ENCODE peak calls at places on chromosomes 12 and 14, in ten cellular contexts. J, P, N, R, W, A, U, Y, L and V are unnamed samples. For H3K9me3, the result is how much of the 10 kb centered on the place peaks cover.

GRCh38 chr12:50174971-50175715 is 8.0 kb upstream of the CERS5 start:
- DNase-seq in J (no peak), P (peak), N (peak), R (peak), W (no peak), A (peak), U (peak), Y (no peak), L (no peak), V (no peak)

GRCh38 chr14:101196795-101197590 is 293.5 kb upstream of the RTL1 start:
- DNase-seq in J (peak), P (no peak), N (peak), R (peak), W (no peak), A (no peak), U (no peak), Y (no peak), L (no peak), V (peak)

GRCh38 chr14:105076805-105077648 is 11.8 kb upstream of the GPR132 start:
- DNase-seq in J (no peak), P (no peak), N (no peak), R (no peak), W (no peak), A (no peak), U (no peak), Y (no peak), L (peak), V (no peak)

GRCh38 chr12:30573145-30573544 is 122.5 kb downstream of the IPO8 start:
- DNase-seq in J (no peak), P (no peak), N (no peak), R (no peak), W (no peak), A (no peak), U (no peak), Y (no peak), L (no peak), V (no peak)

GRCh38 chr14:45664668-45665356 is 411.8 kb upstream of the MIS18BP1 start:
- DNase-seq in J (no peak), P (no peak), N (peak), R (no peak), W (no peak), A (no peak), U (no peak), Y (no peak), L (peak), V (no peak)

GRCh38 chr12:120007272-120007671 is 18.2 kb downstream of the BICDL1 start:
- DNase-seq in J (no peak), P (no peak), N (peak), R (no peak), W (no peak), A (no peak), U (no peak), Y (no peak), L (no peak), V (no peak)

GRCh38 chr14:88618476-88618875 is 55.6 kb downstream of the ZC3H14 start:
- DNase-seq in J (no peak), P (no peak), N (no peak), R (no peak), W (no peak), A (no peak), U (no peak), Y (no peak), L (no peak), V (no peak)

GRCh38 chr14:42550282-42550681 is 943.6 kb downstream of the LRFN5 start:
- DNase-seq in J (no peak), P (no peak), N (no peak), R (no peak), W (no peak), A (no peak), U (no peak), Y (no peak), L (no peak), V (no peak)

GRCh38 chr14:21300892-21301291 is 21.0 kb downstream of the RPGRIP1 start:
- DNase-seq in J (peak), P (peak), N (peak), R (peak), W (no peak), A (peak), U (no peak), Y (no peak), L (peak), V (no peak)

GRCh38 chr14:94320243-94320642 is 2.9 kb downstream of the SERPINA6 start:
- DNase-seq in J (no peak), P (peak), N (no peak), R (no peak), W (no peak), A (no peak), U (no peak), Y (no peak), L (no peak), V (peak)

GRCh38 chr12:115000038-115000437 is 316.1 kb upstream of the TBX3 start:
- DNase-seq in J (no peak), P (peak), N (no peak), R (no peak), W (no peak), A (no peak), U (peak), Y (no peak), L (no peak), V (no peak)

GRCh38 chr12:46153267-46153872 is 115.5 kb downstream of the SLC38A1 start:
- DNase-seq in J (no peak), P (peak), N (peak), R (peak), W (no peak), A (no peak), U (peak), Y (no peak), L (no peak), V (no peak)

GRCh38 chr12:131004166-131004565 is 50.5 kb downstream of the ADGRD1 start:
- DNase-seq in J (no peak), P (no peak), N (no peak), R (no peak), W (no peak), A (no peak), U (no peak), Y (peak), L (no peak), V (no peak)

GRCh38 chr14:40899435-40899834 is 707.2 kb upstream of the LRFN5 start:
- DNase-seq in J (no peak), P (no peak), N (no peak), R (no peak), W (no peak), A (no peak), U (no peak), Y (no peak), L (no peak), V (no peak)

GRCh38 chr14:75724414-75725204 is 63.6 kb downstream of the TTLL5 start:
- DNase-seq in J (no peak), P (no peak), N (no peak), R (no peak), W (no peak), A (peak), U (no peak), Y (no peak), L (no peak), V (no peak)

GRCh38 chr12:2240984-2241383 is 188.2 kb downstream of the CACNA1C start:
- DNase-seq in J (no peak), P (no peak), N (no peak), R (no peak), W (no peak), A (no peak), U (no peak), Y (no peak), L (no peak), V (no peak)

GRCh38 chr14:54669759-54670630 is 103.1 kb downstream of the SAMD4A start:
- DNase-seq in J (no peak), P (peak), N (no peak), R (no peak), W (no peak), A (no peak), U (peak), Y (no peak), L (no peak), V (peak)

GRCh38 chr14:100213587-100213955 is 25.4 kb upstream of the YY1 start:
- DNase-seq in J (no peak), P (no peak), N (no peak), R (no peak), W (no peak), A (no peak), U (no peak), Y (no peak), L (no peak), V (no peak)

GRCh38 chr14:24857277-24857676 is 192.7 kb downstream of the STXBP6 start:
- DNase-seq in J (no peak), P (no peak), N (no peak), R (no peak), W (no peak), A (no peak), U (no peak), Y (no peak), L (no peak), V (no peak)

GRCh38 chr14:67599698-67600561 is at the start of gene PIGH:
- DNase-seq in J (peak), P (peak), N (peak), R (peak), W (peak), A (peak), U (peak), Y (peak), L (peak), V (peak)
- H3K27ac ChIP-seq in J (peak), P (peak), N (no peak), R (peak), W (peak), A (peak), U (peak), Y (peak), L (peak), V (peak)

GRCh38 chr14:106811167-106811566 is 1284.8 kb downstream of the TMEM121 start:
- DNase-seq in J (no peak), P (no peak), N (no peak), R (no peak), W (no peak), A (no peak), U (no peak), Y (no peak), L (no peak), V (no peak)

GRCh38 chr14:106808907-106809306 is 1282.5 kb downstream of the TMEM121 start:
- DNase-seq in J (no peak), P (no peak), N (no peak), R (no peak), W (no peak), A (no peak), U (no peak), Y (no peak), L (no peak), V (no peak)

GRCh38 chr14:106808458-106808857 is 1282.1 kb downstream of the TMEM121 start:
- DNase-seq in J (no peak), P (no peak), N (no peak), R (no peak), W (no peak), A (no peak), U (no peak), Y (no peak), L (no peak), V (no peak)

GRCh38 chr14:106809615-106810014 is 1283.2 kb downstream of the TMEM121 start:
- DNase-seq in J (no peak), P (no peak), N (no peak), R (no peak), W (no peak), A (no peak), U (no peak), Y (no peak), L (no peak), V (no peak)

GRCh38 chr14:106807493-106807892 is 1281.1 kb downstream of the TMEM121 start:
- DNase-seq in J (no peak), P (no peak), N (no peak), R (no peak), W (no peak), A (no peak), U (no peak), Y (no peak), L (no peak), V (no peak)
- H3K9me3 ChIP-seq in J (under half), P (under half), N (under half), R (under half), W (under half), A (under half), U (under half), Y (under half), L (under half), V (under half)

DNA sequence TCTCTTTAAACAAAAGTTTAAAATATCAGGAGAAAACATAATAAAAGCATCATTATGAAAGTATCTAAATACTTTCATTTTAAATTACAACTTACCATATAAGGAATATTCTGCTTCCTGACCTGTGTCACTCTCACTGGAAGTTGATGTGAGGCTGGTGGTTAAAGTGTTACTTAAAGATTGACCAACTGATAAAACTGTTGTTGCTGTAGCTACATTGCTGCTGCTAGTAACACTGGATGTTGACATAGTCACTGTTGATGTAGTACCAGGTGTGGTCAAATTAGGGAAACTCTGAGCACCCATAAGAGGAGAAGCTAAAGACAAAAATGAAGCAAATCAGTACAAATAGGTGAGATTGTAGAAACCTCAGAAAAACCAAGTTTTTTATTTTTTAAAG is 79.9 kb downstream of the HECTD1 start:
- DNase-seq in J (no peak), P (peak), N (no peak), R (no peak), W (no peak), A (no peak), U (no peak), Y (no peak), L (no peak), V (no peak)
- H3K27ac ChIP-seq in J (no peak), P (peak), N (no peak), R (no peak), W (no peak), A (no peak), U (no peak), Y (no peak), L (no peak), V (no peak)

DNA sequence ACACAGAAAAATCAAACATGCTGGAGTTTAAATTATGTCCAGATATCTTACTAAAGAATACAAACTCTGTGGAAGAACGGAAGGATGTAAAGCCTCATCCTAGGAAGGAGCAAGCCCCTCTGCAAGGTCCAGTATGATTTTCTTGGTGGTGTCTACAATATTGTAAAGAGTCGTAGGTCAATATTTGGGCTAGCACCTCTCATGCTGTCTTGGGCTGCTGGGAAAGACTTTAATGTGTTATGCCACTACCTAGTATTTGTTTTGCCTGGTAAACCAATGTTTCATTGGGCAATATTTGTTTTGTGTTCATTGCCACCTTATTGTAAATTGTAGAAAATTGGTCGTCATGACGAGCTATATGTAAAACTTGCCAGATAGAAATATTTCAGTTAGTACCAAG is 26.6 kb downstream of the RESF1 start:
- DNase-seq in J (no peak), P (no peak), N (no peak), R (no peak), W (no peak), A (no peak), U (no peak), Y (no peak), L (no peak), V (no peak)
- H3K9me3 ChIP-seq in J (under half), P (under half), N (under half), R (under half), W (under half), A (under half), U (under half), Y (under half), L (under half), V (under half)

GRCh38 chr12:24931666-24932405 is 17.1 kb downstream of the BCAT1 start:
- DNase-seq in J (no peak), P (no peak), N (no peak), R (no peak), W (peak), A (no peak), U (no peak), Y (no peak), L (no peak), V (no peak)
- H3K27ac ChIP-seq in J (no peak), P (no peak), N (no peak), R (no peak), W (peak), A (no peak), U (no peak), Y (no peak), L (peak), V (no peak)

DNA sequence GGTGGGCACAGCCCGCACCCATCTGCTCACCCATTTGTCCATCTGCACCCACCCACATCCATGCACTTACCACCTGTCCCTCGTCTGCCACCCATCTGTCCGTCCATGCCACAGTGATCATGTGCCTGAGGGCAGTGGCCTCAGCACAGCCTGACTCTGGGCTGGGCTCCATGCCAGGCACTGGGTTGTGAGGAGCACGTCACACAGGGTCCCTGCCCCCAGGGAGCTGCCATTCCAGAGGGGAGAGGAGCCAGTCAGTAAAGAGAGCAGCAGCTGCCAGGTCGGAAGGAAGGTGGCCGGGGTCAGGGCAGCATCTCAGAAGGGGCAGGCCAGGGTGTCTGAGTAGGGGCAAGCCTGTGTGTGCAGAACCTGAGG is 43.6 kb downstream of the FBRSL1 start:
- DNase-seq in J (no peak), P (no peak), N (no peak), R (no peak), W (no peak), A (no peak), U (no peak), Y (no peak), L (no peak), V (no peak)
- H3K9me3 ChIP-seq in J (under half), P (under half), N (under half), R (under half), W (under half), A (under half), U (under half), Y (under half), L (under half), V (under half)